ENCODE peak calls at places on chromosomes 12 and 14, in nine cellular contexts. L, S, E, F, I, J, Z, K and H are unnamed samples.
A peak's percentile ranks its signal among the peaks of the same experiment; 100 is the strongest.

GRCh38 chr12:17342381-17342961 is 736.5 kb upstream of the LMO3 start:
- DNase-seq in L (no peak), S (no peak), E (no peak), F (no peak), I (no peak), J (no peak), Z (no peak), K (no peak), H (no peak)

GRCh38 chr14:51950007-51950406 is 39.3 kb upstream of the RTRAF start:
- DNase-seq in L (no peak), S (no peak), E (no peak), F (no peak), I (no peak), J (no peak), Z (no peak), K (no peak), H (no peak)

GRCh38 chr14:58607131-58607531 is 30.6 kb upstream of the DACT1 start:
- DNase-seq in L (no peak), S (no peak), E (no peak), F (no peak), I (no peak), J (no peak), Z (no peak), K (no peak), H (no peak)

GRCh38 chr14:24700511-24700910 is 66.5 kb upstream of the GZMB start:
- DNase-seq in L (no peak), S (no peak), E (no peak), F (no peak), I (no peak), J (no peak), Z (no peak), K (no peak), H (no peak)

GRCh38 chr14:83575301-83575700 is 1954.6 kb upstream of the FLRT2 start:
- DNase-seq in L (no peak), S (no peak), E (no peak), F (no peak), I (no peak), J (no peak), Z (no peak), K (no peak), H (no peak)

GRCh38 chr12:22287776-22288621 is 46.5 kb downstream of the ST8SIA1 start:
- DNase-seq in L (no peak), S (peak; percentile 90), E (no peak), F (no peak), I (no peak), J (peak; percentile 8), Z (no peak), K (no peak), H (no peak)

GRCh38 chr14:53542692-53543091 is 389.6 kb upstream of the DDHD1 start:
- DNase-seq in L (peak; percentile 23), S (peak; percentile 56), E (no peak), F (peak; percentile 65), I (no peak), J (no peak), Z (no peak), K (no peak), H (no peak)

GRCh38 chr12:54041097-54041690 is 8.3 kb downstream of the HOXC5 start:
- DNase-seq in L (no peak), S (no peak), E (no peak), F (no peak), I (no peak), J (no peak), Z (no peak), K (no peak), H (no peak)

GRCh38 chr14:92511472-92512247 is 1.9 kb upstream of the RIN3 start:
- DNase-seq in L (no peak), S (peak; percentile 94), E (peak; percentile 39), F (no peak), I (no peak), J (no peak), Z (no peak), K (no peak), H (peak; percentile 48)

GRCh38 chr12:104410326-104410725 is 46.4 kb upstream of the CHST11 start:
- DNase-seq in L (no peak), S (no peak), E (no peak), F (no peak), I (no peak), J (no peak), Z (no peak), K (no peak), H (no peak)

GRCh38 chr12:102478416-102479098 is 1.8 kb downstream of the IGF1 start:
- DNase-seq in L (no peak), S (peak; percentile 41), E (no peak), F (peak; percentile 38), I (no peak), J (peak; percentile 42), Z (no peak), K (no peak), H (no peak)

GRCh38 chr14:99224948-99225347 is 47.0 kb downstream of the BCL11B start:
- DNase-seq in L (no peak), S (no peak), E (no peak), F (no peak), I (no peak), J (no peak), Z (no peak), K (no peak), H (no peak)
- H3K4me1 ChIP-seq in L (no peaks in the 10 kb centered on the region), S (no peaks in the 10 kb centered on the region), E (no peaks in the 10 kb centered on the region), F (peaks cover 10% of the 10 kb centered on the region), I (no peaks in the 10 kb centered on the region), J (peaks cover 97% of the 10 kb centered on the region), Z (no peaks in the 10 kb centered on the region), K (no peaks in the 10 kb centered on the region), H (no peaks in the 10 kb centered on the region)

DNA sequence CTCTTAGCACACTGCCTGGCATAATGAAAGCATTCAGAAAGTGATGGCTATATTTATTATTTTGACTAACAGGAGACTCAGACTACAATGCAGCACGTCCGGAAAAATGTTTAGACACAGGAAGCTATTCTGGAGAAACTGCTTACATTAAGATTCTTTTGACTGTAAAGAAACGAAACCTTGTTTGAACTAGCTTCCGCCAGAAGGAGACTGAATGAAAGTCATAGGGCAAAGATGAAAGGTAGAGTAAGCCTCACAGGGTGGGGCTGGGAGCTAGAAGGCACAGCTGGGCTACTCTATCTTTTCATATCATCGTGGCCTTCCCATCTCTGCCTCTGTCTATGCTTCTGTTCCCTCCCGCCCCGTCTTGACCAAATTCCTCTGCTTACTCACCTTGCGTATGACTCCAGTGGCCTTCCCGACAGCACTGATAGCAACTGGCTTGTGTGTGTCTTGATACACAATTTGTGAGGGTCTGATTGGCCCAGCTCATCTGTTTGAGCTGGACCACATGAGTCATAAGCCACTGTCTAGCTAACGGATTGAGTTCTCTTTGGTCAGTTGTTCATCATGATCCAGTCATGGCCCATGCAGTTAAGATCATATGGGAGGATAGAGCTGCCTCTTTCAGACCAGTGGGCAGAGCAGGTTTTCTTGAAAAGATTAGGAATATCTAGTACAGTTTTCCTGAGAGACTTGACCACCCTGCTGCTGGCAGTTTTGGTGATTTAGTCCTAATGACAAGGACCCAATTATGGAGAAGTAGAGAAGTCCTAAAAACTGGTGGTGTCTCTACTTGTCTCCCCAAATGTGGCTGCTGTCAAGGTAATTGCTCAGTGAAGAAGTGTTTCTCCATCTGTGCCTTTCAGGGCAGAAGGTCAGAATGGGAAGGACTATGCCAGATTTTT is 151.5 kb upstream of the SLC38A2 start:
- DNase-seq in L (no peak), S (peak; percentile 99), E (no peak), F (no peak), I (no peak), J (peak; percentile 33), Z (no peak), K (no peak), H (peak; percentile 94)
- H3K4me1 ChIP-seq in L (no peaks in the 10 kb centered on the region), S (peaks cover 28% of the 10 kb centered on the region), E (peaks cover 12% of the 10 kb centered on the region), F (peaks cover 21% of the 10 kb centered on the region), I (peaks cover 28% of the 10 kb centered on the region), J (peaks cover 17% of the 10 kb centered on the region), Z (peaks cover 35% of the 10 kb centered on the region), K (peaks cover 16% of the 10 kb centered on the region), H (peaks cover 7% of the 10 kb centered on the region)

GRCh38 chr14:47852278-47852677 is 176.9 kb upstream of the MDGA2 start:
- DNase-seq in L (no peak), S (no peak), E (no peak), F (no peak), I (no peak), J (no peak), Z (no peak), K (no peak), H (no peak)
- H3K4me1 ChIP-seq in L (no peaks in the 10 kb centered on the region), S (no peaks in the 10 kb centered on the region), E (no peaks in the 10 kb centered on the region), F (no peaks in the 10 kb centered on the region), I (no peaks in the 10 kb centered on the region), J (no peaks in the 10 kb centered on the region), Z (no peaks in the 10 kb centered on the region), K (no peaks in the 10 kb centered on the region), H (no peaks in the 10 kb centered on the region)

GRCh38 chr12:94100990-94101901 is 47.1 kb upstream of the PLXNC1 start:
- DNase-seq in L (peak; percentile 46), S (peak; percentile 64), E (peak; percentile 79), F (peak; percentile 84), I (peak; percentile 82), J (peak; percentile 72), Z (peak; percentile 64), K (peak; percentile 90), H (peak; percentile 48)

GRCh38 chr12:94100254-94100653 is 48.1 kb upstream of the PLXNC1 start:
- DNase-seq in L (no peak), S (peak; percentile 92), E (no peak), F (no peak), I (no peak), J (no peak), Z (no peak), K (no peak), H (peak; percentile 67)

GRCh38 chr12:94095618-94096017 is 52.8 kb upstream of the PLXNC1 start:
- DNase-seq in L (no peak), S (peak; percentile 38), E (no peak), F (no peak), I (no peak), J (no peak), Z (no peak), K (no peak), H (no peak)

GRCh38 chr12:94099191-94099983 is 49.0 kb upstream of the PLXNC1 start:
- DNase-seq in L (no peak), S (peak; percentile 94), E (no peak), F (no peak), I (no peak), J (no peak), Z (no peak), K (no peak), H (peak; percentile 33)

DNA sequence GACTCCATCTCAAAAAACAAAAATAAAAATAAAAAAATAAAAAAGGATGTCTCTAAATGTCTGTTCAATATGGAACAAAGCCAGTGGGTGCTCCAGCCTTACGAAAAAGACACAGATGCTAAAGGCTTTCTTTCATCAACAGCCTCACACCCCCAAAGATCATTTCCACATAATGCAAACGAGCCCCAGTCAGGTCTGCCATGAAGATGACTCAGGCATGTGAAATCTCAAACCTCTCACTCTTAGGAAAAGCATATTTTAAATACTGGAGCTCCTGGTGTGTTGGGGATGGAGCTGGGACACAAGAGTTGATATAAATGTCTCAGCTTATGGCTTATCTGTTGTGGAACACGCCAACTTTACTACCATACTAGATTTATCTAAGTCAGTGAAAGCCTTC is 49.9 kb upstream of the PLXNC1 start:
- DNase-seq in L (no peak), S (peak; percentile 91), E (no peak), F (no peak), I (no peak), J (no peak), Z (no peak), K (no peak), H (no peak)
- H3K4me1 ChIP-seq in L (no peaks in the 10 kb centered on the region), S (peaks cover 6% of the 10 kb centered on the region), E (no peaks in the 10 kb centered on the region), F (no peaks in the 10 kb centered on the region), I (no peaks in the 10 kb centered on the region), J (peaks cover 9% of the 10 kb centered on the region), Z (no peaks in the 10 kb centered on the region), K (peaks cover 5% of the 10 kb centered on the region), H (peaks cover 22% of the 10 kb centered on the region)

DNA sequence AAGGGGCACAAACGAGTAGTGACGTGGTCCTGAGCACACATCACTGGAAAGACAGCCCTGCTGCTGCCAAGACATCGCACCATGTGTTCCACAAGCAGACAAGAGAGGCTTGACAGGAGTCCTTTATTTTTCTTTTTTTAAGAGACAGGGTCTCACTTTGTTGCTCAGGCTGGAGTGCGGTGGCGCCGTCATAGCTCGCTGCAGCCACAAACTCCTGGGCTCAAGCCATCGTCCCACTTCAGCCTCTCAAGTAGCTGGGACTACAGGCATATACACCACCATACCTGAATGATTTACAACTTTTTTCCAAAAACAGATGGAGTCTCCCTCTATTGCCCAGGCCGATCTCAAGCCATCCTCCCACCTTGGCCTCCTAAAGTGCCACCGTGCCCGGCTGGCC is 205.1 kb downstream of the TSPAN9 start:
- DNase-seq in L (no peak), S (no peak), E (no peak), F (no peak), I (no peak), J (no peak), Z (no peak), K (no peak), H (no peak)
- H3K4me1 ChIP-seq in L (no peaks in the 10 kb centered on the region), S (no peaks in the 10 kb centered on the region), E (no peaks in the 10 kb centered on the region), F (peaks cover 14% of the 10 kb centered on the region), I (peaks cover 40% of the 10 kb centered on the region), J (no peaks in the 10 kb centered on the region), Z (peaks cover 6% of the 10 kb centered on the region), K (no peaks in the 10 kb centered on the region), H (no peaks in the 10 kb centered on the region)